ENCODE peak calls at places on chromosomes 13 and 19, in eight cellular contexts. L is tibial nerve, A is left lung, I is ovary, Z is heart left ventricle, C is Calu3, E is colonic mucosa, W is astrocyte of the cerebellum. R is an unnamed sample.

GRCh38 chr13:22812793-22813192 is 368.0 kb upstream of the SGCG start:
- DNase-seq in C (no peak), A (no peak), L (no peak), I (no peak), Z (no peak), E (no peak), W (no peak), R (no peak)

GRCh38 chr13:96539791-96540190 is 449.9 kb downstream of the HS6ST3 start:
- DNase-seq in L (no peak), A (no peak), Z (no peak), W (no peak), I (no peak), E (no peak), C (no peak), R (no peak)

GRCh38 chr13:111909971-111910671 is 156.8 kb upstream of the SOX1 start:
- DNase-seq in C (no peak), E (no peak), A (no peak), L (no peak), Z (no peak), I (no peak), W (no peak), R (no peak)

GRCh38 chr13:107275945-107276614 is 708.1 kb upstream of the ARGLU1 start:
- DNase-seq in Z (no peak), C (no peak), A (no peak), E (no peak), I (no peak), L (no peak), W (no peak), R (no peak)

GRCh38 chr19:5035817-5036732 is 67.2 kb downstream of the KDM4B start:
- DNase-seq in E (no peak), L (no peak), A (no peak), W (no peak), Z (no peak), I (peak; percentile 40), C (no peak), R (no peak)

GRCh38 chr13:113275387-113275786 is 21.7 kb upstream of the LAMP1 start:
- DNase-seq in E (peak; percentile 39), Z (peak; percentile 36), I (peak; percentile 41), A (no peak), W (peak; percentile 40), L (no peak), C (peak; percentile 50), R (no peak)

GRCh38 chr13:43573787-43574562 is 212.8 kb downstream of the ENOX1 start:
- DNase-seq in C (no peak), Z (no peak), A (no peak), W (peak; percentile 15), I (no peak), E (no peak), L (no peak), R (no peak)

GRCh38 chr19:41936416-41936850 is 8.2 kb upstream of the ERFL start:
- DNase-seq in E (no peak), W (no peak), I (no peak), L (no peak), Z (no peak), C (no peak), A (no peak), R (no peak)

GRCh38 chr19:8526345-8527062 is 12.5 kb upstream of the ZNF414 start:
- DNase-seq in E (peak; percentile 95), A (peak; percentile 92), I (peak; percentile 96), W (peak; percentile 82), L (peak; percentile 82), Z (peak; percentile 93), C (peak; percentile 92), R (peak; percentile 86)

GRCh38 chr13:34358811-34359513 is 541.0 kb downstream of the RFC3 start:
- DNase-seq in C (no peak), L (no peak), I (no peak), A (no peak), W (peak; percentile 29), E (no peak), Z (no peak), R (no peak)

GRCh38 chr13:40158218-40158617 is 502.8 kb downstream of the COG6 start:
- DNase-seq in L (no peak), E (no peak), Z (no peak), C (no peak), A (no peak), I (no peak), W (no peak), R (no peak)

GRCh38 chr13:49340161-49340560 is 92.4 kb downstream of the CDADC1 start:
- DNase-seq in Z (no peak), L (no peak), I (no peak), A (no peak), E (no peak), W (no peak), C (no peak), R (no peak)

GRCh38 chr13:45339399-45339798 is 1.6 kb downstream of the TPT1 start:
- DNase-seq in Z (no peak), I (no peak), E (no peak), A (no peak), W (no peak), C (no peak), L (no peak), R (no peak)
- TF ChIP-seq CTCF in Z (no peak), I (no peak), E (no peak), A (no peak), W (no peak), C (no peak), L (no peak), R (no peak)

DNA sequence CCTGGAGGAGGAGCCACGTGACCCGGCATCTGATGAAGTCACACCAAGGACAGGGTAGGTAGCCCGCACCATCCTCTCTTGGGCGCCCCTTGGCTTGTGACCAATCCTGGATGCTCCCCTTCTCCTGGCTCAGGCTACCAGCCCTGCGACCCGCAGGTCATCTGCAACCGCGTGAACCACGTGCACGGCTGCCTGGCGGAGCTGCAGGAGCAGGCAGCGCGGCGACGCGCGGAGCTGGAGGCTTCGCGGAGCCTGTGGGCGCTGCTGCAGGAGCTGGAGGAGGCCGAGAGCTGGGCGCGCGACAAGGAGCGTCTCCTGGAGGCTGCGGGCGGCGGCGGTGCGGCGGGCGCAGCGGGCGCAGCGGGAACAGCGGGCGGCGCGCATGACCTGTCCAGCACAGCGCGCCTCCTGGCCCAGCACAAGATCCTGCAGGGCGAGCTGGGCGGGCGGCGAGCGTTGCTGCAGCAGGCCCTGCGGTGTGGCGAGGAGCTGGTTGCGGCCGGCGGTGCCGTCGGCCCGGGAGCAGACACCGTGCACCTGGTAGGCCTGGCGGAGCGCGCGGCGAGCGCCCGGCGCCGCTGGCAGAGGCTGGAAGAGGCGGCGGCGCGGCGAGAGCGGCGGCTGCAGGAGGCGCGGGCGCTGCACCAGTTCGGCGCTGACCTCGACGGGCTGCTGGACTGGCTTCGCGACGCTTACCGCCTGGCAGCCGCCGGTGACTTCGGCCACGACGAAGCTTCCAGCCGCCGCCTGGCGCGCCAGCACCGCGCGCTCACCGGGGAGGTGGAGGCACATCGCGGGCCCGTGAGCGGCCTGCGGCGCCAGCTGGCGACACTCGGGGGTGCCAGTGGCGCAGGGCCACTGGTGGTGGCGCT is 45.9 kb downstream of the SPTBN4 start:
- DNase-seq in C (no peak), Z (no peak), W (no peak), E (no peak), L (no peak), A (no peak), I (no peak), R (no peak)
- TF ChIP-seq CTCF in C (no peak), Z (no peak), W (no peak), E (no peak), L (no peak), A (no peak), I (no peak), R (no peak)

DNA sequence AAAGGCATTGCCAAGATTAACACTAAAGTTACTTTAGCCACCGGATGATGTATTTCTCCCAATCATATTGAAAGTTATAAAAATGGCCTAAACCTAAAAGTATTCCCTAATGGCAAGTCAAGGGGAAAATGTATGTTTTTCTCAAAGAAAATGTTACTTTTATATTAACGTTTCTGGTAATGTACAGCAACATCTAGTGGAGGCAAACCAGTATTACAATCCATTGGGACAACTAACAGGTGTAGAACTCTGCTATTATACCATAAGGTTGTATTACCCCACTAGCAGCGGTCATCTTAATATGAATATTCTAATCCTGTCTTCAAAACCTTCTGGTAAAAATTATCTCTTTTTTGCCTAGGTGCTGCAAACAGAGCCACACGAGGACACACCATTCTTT is 69.2 kb downstream of the ZNF100 start:
- DNase-seq in W (no peak), L (no peak), C (no peak), A (no peak), Z (no peak), E (peak; percentile 25), I (no peak), R (no peak)
- TF ChIP-seq CTCF in W (no peak), L (peak; percentile 47), C (no peak), A (peak; percentile 56), Z (peak; percentile 64), E (peak; percentile 61), I (peak; percentile 59), R (no peak)

GRCh38 chr19:30648321-30648720 is 276.1 kb downstream of the ZNF536 start:
- DNase-seq in L (no peak), C (no peak), Z (no peak), A (no peak), W (no peak), I (no peak), E (no peak), R (no peak)
- TF ChIP-seq CTCF in L (no peak), C (no peak), Z (no peak), A (no peak), W (peak; percentile 23), I (no peak), E (no peak), R (no peak)

R was measured in omental fat pad.